ENCODE peak calls at places on chromosomes 1 and 21, in four cellular contexts. One of them, this sample, is unnamed.
A peak's percentile ranks its signal among the peaks of the same experiment; 100 is the strongest.

GRCh38 chr1:241459186-241459802 is 60.3 kb downstream of the FH start:
- DNase-seq in left ventricle myocardium inferior: no peak
- DNase-seq in tibial nerve: no peak
- DNase-seq in nephron progenitor cell: no peak
- DNase-seq in this sample: no peak

GRCh38 chr1:205515781-205516253 is 11.3 kb downstream of the CDK18 start:
- DNase-seq in left ventricle myocardium inferior: peak; percentile 52
- DNase-seq in tibial nerve: no peak
- DNase-seq in nephron progenitor cell: no peak
- DNase-seq in this sample: no peak

GRCh38 chr1:248756636-248757035 is 1.1 kb upstream of the LYPD8 start:
- DNase-seq in left ventricle myocardium inferior: no peak
- DNase-seq in tibial nerve: no peak
- DNase-seq in nephron progenitor cell: no peak
- DNase-seq in this sample: no peak

GRCh38 chr1:163163861-163164582 is 38.7 kb downstream of the RGS5 start:
- DNase-seq in left ventricle myocardium inferior: no peak
- DNase-seq in tibial nerve: no peak
- DNase-seq in nephron progenitor cell: no peak
- DNase-seq in this sample: no peak

GRCh38 chr1:15680614-15681345 is 3.3 kb upstream of the PLEKHM2 start:
- DNase-seq in left ventricle myocardium inferior: no peak
- DNase-seq in tibial nerve: no peak
- DNase-seq in nephron progenitor cell: no peak
- DNase-seq in this sample: no peak

GRCh38 chr1:167784876-167785550 is 63.2 kb downstream of the MPZL1 start:
- DNase-seq in left ventricle myocardium inferior: no peak
- DNase-seq in tibial nerve: no peak
- DNase-seq in nephron progenitor cell: no peak
- DNase-seq in this sample: no peak

GRCh38 chr1:30271401-30272287 is 451.7 kb downstream of the MATN1 start:
- DNase-seq in left ventricle myocardium inferior: no peak
- DNase-seq in tibial nerve: no peak
- DNase-seq in nephron progenitor cell: no peak
- DNase-seq in this sample: peak; percentile 59

GRCh38 chr1:112533029-112533428 is 24.3 kb downstream of the WNT2B start:
- DNase-seq in left ventricle myocardium inferior: no peak
- DNase-seq in tibial nerve: no peak
- DNase-seq in nephron progenitor cell: no peak
- DNase-seq in this sample: no peak

GRCh38 chr1:180964609-180965008 is 51.9 kb downstream of the KIAA1614 start:
- DNase-seq in left ventricle myocardium inferior: no peak
- DNase-seq in tibial nerve: no peak
- DNase-seq in nephron progenitor cell: no peak
- DNase-seq in this sample: no peak

GRCh38 chr1:227323956-227324267 is 5.6 kb upstream of the CDC42BPA start:
- DNase-seq in left ventricle myocardium inferior: no peak
- DNase-seq in tibial nerve: no peak
- DNase-seq in nephron progenitor cell: no peak
- DNase-seq in this sample: no peak

GRCh38 chr1:204258213-204259115 is 44.7 kb upstream of the GOLT1A start:
- DNase-seq in left ventricle myocardium inferior: peak; percentile 56
- DNase-seq in tibial nerve: no peak
- DNase-seq in nephron progenitor cell: peak; percentile 75
- DNase-seq in this sample: no peak

GRCh38 chr1:246608616-246609376 is 42.5 kb downstream of the CNST start:
- DNase-seq in left ventricle myocardium inferior: peak; percentile 61
- DNase-seq in tibial nerve: peak; percentile 30
- DNase-seq in nephron progenitor cell: no peak
- DNase-seq in this sample: no peak

GRCh38 chr1:86356247-86356646 is 39.9 kb downstream of the ODF2L start:
- DNase-seq in left ventricle myocardium inferior: no peak
- DNase-seq in tibial nerve: no peak
- DNase-seq in nephron progenitor cell: no peak
- DNase-seq in this sample: no peak

GRCh38 chr1:41639332-41639936 is 155.0 kb upstream of the EDN2 start:
- DNase-seq in left ventricle myocardium inferior: no peak
- DNase-seq in tibial nerve: no peak
- DNase-seq in nephron progenitor cell: no peak
- DNase-seq in this sample: no peak

GRCh38 chr1:27332536-27333281 is 9.1 kb upstream of the SYTL1 start:
- DNase-seq in left ventricle myocardium inferior: peak; percentile 53
- DNase-seq in tibial nerve: no peak
- DNase-seq in nephron progenitor cell: peak; percentile 79
- DNase-seq in this sample: no peak

GRCh38 chr1:155504207-155504606 is 58.4 kb downstream of the ASH1L start:
- DNase-seq in left ventricle myocardium inferior: no peak
- DNase-seq in tibial nerve: no peak
- DNase-seq in nephron progenitor cell: no peak
- DNase-seq in this sample: no peak

GRCh38 chr1:84538599-84538998 is 32.2 kb upstream of the GNG5 start:
- DNase-seq in left ventricle myocardium inferior: no peak
- DNase-seq in tibial nerve: no peak
- DNase-seq in nephron progenitor cell: no peak
- DNase-seq in this sample: no peak

GRCh38 chr1:30407862-30408580 is 315.4 kb downstream of the MATN1 start:
- DNase-seq in left ventricle myocardium inferior: no peak
- DNase-seq in tibial nerve: no peak
- DNase-seq in nephron progenitor cell: no peak
- DNase-seq in this sample: no peak

GRCh38 chr1:24830680-24831272 is 85.5 kb downstream of the CLIC4 start:
- DNase-seq in left ventricle myocardium inferior: no peak
- DNase-seq in tibial nerve: no peak
- DNase-seq in nephron progenitor cell: no peak
- DNase-seq in this sample: no peak

GRCh38 chr21:17660449-17660848 is 47.7 kb upstream of the BTG3 start:
- DNase-seq in left ventricle myocardium inferior: no peak
- DNase-seq in tibial nerve: no peak
- DNase-seq in nephron progenitor cell: no peak
- DNase-seq in this sample: no peak

DNA sequence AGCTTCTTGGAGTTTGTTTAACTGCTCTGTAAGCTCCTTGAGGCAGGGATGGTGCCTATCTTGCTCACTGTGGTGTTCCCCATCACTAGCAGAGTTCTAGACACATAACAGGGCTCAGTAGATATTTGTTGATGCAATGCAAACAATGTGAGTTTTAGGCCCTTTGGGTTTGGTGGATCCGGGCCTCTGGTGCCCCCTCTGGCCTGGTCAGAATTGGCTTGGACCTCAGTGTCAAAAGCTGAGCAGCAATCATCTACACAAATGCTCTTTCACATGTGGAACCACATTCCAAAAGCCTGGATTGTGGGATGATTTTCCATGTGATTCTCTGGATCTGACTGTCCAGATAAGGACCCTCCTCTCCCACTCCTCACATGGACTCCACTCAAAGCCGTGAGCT is 53.4 kb upstream of the BCAR3 start:
- DNase-seq in left ventricle myocardium inferior: no peak
- DNase-seq in tibial nerve: no peak
- DNase-seq in nephron progenitor cell: no peak
- DNase-seq in this sample: no peak
- TF ChIP-seq CTCF in left ventricle myocardium inferior: peak; percentile 42
- TF ChIP-seq CTCF in tibial nerve: no peak
- TF ChIP-seq CTCF in nephron progenitor cell: no peak
- TF ChIP-seq CTCF in this sample: no peak

GRCh38 chr1:91884459-91885290 is 1.3 kb downstream of the TGFBR3 start:
- DNase-seq in left ventricle myocardium inferior: peak; percentile 39
- DNase-seq in tibial nerve: no peak
- DNase-seq in nephron progenitor cell: peak; percentile 20
- DNase-seq in this sample: no peak

GRCh38 chr1:91881280-91881679 is 4.7 kb downstream of the TGFBR3 start:
- DNase-seq in left ventricle myocardium inferior: no peak
- DNase-seq in tibial nerve: no peak
- DNase-seq in nephron progenitor cell: no peak
- DNase-seq in this sample: no peak

GRCh38 chr1:91885331-91885715 is 628 bp downstream of the TGFBR3 start:
- DNase-seq in left ventricle myocardium inferior: peak; percentile 29
- DNase-seq in tibial nerve: no peak
- DNase-seq in nephron progenitor cell: no peak
- DNase-seq in this sample: no peak

GRCh38 chr1:91885716-91886506 is at the start of gene TGFBR3:
- DNase-seq in left ventricle myocardium inferior: peak; percentile 94
- DNase-seq in tibial nerve: peak; percentile 89
- DNase-seq in nephron progenitor cell: peak; percentile 90
- DNase-seq in this sample: peak; percentile 93

DNA sequence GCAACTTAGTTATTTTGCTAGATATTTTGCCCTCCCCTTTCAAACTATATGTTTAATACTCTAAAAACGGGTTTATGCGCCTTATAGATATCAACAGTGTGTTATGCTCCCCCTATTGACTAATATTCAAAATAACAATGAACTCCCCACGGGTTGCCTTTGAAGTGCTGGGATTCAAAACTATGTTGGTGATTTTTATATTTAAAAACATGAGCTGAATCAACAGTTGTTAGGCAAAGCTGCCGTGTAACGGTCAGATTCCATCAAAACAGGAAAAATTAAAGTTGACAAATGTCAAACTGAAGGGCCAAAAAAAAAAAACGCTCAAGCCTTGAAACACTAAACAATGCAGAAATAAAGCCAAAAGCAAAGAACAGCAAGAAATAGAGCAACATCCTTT is 2.5 kb downstream of the TGFBR3 start:
- DNase-seq in left ventricle myocardium inferior: no peak
- DNase-seq in tibial nerve: no peak
- DNase-seq in nephron progenitor cell: no peak
- DNase-seq in this sample: no peak
- TF ChIP-seq CTCF in left ventricle myocardium inferior: peak; percentile 55
- TF ChIP-seq CTCF in tibial nerve: peak; percentile 30
- TF ChIP-seq CTCF in nephron progenitor cell: no peak
- TF ChIP-seq CTCF in this sample: peak; percentile 81

GRCh38 chr1:53576381-53576801 is 117.2 kb downstream of the DMRTB1 start:
- DNase-seq in left ventricle myocardium inferior: no peak
- DNase-seq in tibial nerve: no peak
- DNase-seq in nephron progenitor cell: no peak
- DNase-seq in this sample: peak; percentile 55

GRCh38 chr1:53575948-53576305 is 116.7 kb downstream of the DMRTB1 start:
- DNase-seq in left ventricle myocardium inferior: no peak
- DNase-seq in tibial nerve: no peak
- DNase-seq in nephron progenitor cell: no peak
- DNase-seq in this sample: no peak

GRCh38 chr1:53578358-53578757 is 119.2 kb downstream of the DMRTB1 start:
- DNase-seq in left ventricle myocardium inferior: no peak
- DNase-seq in tibial nerve: no peak
- DNase-seq in nephron progenitor cell: no peak
- DNase-seq in this sample: no peak

GRCh38 chr1:53579221-53580008 is 120.2 kb downstream of the DMRTB1 start:
- DNase-seq in left ventricle myocardium inferior: no peak
- DNase-seq in tibial nerve: no peak
- DNase-seq in nephron progenitor cell: no peak
- DNase-seq in this sample: peak; percentile 57

DNA sequence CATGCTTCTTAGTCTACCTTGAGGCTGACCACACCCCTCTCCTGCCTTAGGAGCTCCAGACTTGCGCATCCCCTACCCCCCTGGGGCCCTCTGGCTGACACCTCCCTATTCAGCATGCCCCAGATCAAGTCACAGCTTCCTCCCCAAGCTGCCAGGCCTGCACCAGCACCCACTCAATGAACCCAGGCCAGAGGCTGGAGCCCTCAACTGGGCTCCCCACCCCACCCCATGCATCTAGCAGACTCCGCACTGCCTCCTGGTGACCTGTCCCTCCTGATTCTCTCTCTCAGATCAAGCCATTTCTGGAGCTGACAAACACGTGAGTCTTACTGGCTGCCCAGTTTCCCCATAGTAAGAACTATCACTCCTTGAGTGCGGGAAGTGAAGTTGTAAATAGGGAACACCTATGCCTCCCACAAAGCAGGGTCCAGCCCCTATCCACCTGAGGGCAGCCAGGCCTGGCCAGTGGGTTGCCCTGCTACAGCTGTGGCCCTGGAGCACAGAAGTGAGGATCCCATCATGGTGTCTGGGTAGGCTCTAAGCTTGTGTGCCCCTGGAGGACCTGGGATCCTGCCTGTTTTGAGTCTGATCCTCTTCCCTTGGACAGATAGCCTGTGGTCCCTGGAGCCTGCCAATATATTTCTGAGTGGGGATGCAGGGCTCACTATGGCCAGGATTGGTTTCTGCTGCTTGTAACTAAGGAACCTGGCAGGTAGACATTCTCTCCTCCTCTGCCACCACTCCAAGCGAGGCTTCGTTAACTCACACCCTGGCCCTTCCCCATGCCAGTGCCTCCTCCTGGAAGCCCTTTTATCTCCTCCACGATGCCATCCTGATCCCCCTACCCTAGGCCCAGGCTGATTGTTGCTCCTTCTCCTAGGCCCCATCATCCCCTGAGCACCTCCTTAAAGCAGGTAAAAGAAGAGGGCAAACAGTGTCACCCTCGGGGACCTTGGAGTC is 118.2 kb downstream of the DMRTB1 start:
- DNase-seq in left ventricle myocardium inferior: no peak
- DNase-seq in tibial nerve: no peak
- DNase-seq in nephron progenitor cell: no peak
- DNase-seq in this sample: peak; percentile 48
- TF ChIP-seq CTCF in left ventricle myocardium inferior: no peak
- TF ChIP-seq CTCF in tibial nerve: no peak
- TF ChIP-seq CTCF in nephron progenitor cell: no peak
- TF ChIP-seq CTCF in this sample: peak; percentile 15

DNA sequence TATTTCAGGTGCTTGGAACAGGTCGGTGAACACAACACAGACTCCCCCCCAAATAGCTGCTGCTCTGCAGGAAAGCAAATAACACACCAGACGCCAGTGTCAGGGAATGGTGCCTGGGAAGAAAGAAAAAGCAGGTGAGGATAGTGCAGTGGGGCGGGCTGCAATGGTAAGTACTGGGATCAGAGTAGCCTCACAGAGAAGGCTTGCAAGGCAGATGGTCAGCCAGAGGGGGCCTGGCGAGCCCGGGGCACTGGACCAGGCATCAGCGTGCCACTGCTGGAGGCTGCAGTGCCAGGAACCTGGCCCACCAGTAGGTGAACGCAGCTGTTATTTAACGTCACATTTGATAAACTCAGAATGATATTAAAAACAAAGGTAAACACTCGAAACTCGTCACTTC is 60.0 kb downstream of the POFUT2 start:
- DNase-seq in left ventricle myocardium inferior: no peak
- DNase-seq in tibial nerve: no peak
- DNase-seq in nephron progenitor cell: no peak
- DNase-seq in this sample: peak; percentile 59
- TF ChIP-seq CTCF in left ventricle myocardium inferior: no peak
- TF ChIP-seq CTCF in tibial nerve: no peak
- TF ChIP-seq CTCF in nephron progenitor cell: no peak
- TF ChIP-seq CTCF in this sample: peak; percentile 36

GRCh38 chr1:11749203-11749689 is 12.7 kb upstream of the C1orf167 start:
- DNase-seq in left ventricle myocardium inferior: peak; percentile 33
- DNase-seq in tibial nerve: no peak
- DNase-seq in nephron progenitor cell: no peak
- DNase-seq in this sample: no peak
- TF ChIP-seq CTCF in left ventricle myocardium inferior: peak; percentile 57
- TF ChIP-seq CTCF in tibial nerve: peak; percentile 52
- TF ChIP-seq CTCF in nephron progenitor cell: no peak
- TF ChIP-seq CTCF in this sample: peak; percentile 49